ENCODE peak calls at places on chromosomes 7 and 10, in five cellular contexts. J is cardiac muscle cell, Z is upper lobe of right lung, V is mammary epithelial cell, S is breast epithelium. U is an unnamed sample.
A peak's percentile ranks its signal among the peaks of the same experiment; 100 is the strongest.

GRCh38 chr7:158587425-158588084 is at the start of gene PTPRN2:
- DNase-seq in J (peak; percentile 72), Z (peak; percentile 83), V (peak; percentile 6), S (peak; percentile 69), U (peak; percentile 66)

GRCh38 chr7:39557222-39557621 is 9.0 kb upstream of the YAE1 start:
- DNase-seq in J (no peak), Z (no peak), V (no peak), S (no peak), U (no peak)

GRCh38 chr7:71482284-71482683 is 350.3 kb downstream of the GALNT17 start:
- DNase-seq in J (no peak), Z (no peak), V (no peak), S (no peak), U (peak; percentile 58)

GRCh38 chr7:30931161-30931926 is 19.7 kb downstream of the AQP1 start:
- DNase-seq in J (peak; percentile 80), Z (peak; percentile 60), V (no peak), S (peak; percentile 45), U (peak; percentile 36)

GRCh38 chr10:129924375-129925085 is 39.5 kb downstream of the EBF3 start:
- DNase-seq in J (no peak), Z (no peak), V (no peak), S (peak; percentile 7), U (no peak)

GRCh38 chr7:84389242-84389641 is 194.7 kb upstream of the SEMA3A start:
- DNase-seq in J (no peak), Z (no peak), V (no peak), S (no peak), U (no peak)

GRCh38 chr7:78173192-78173591 is 374.6 kb downstream of the PHTF2 start:
- DNase-seq in J (no peak), Z (no peak), V (no peak), S (no peak), U (no peak)

GRCh38 chr10:80498039-80498832 is 39.5 kb upstream of the SH2D4B start:
- DNase-seq in J (no peak), Z (no peak), V (no peak), S (no peak), U (no peak)

GRCh38 chr7:54712777-54713176 is 46.2 kb downstream of the SEC61G start:
- DNase-seq in J (no peak), Z (no peak), V (no peak), S (no peak), U (no peak)

GRCh38 chr7:148962823-148963582 is 65.3 kb downstream of the PDIA4 start:
- DNase-seq in J (peak; percentile 79), Z (peak; percentile 76), V (peak; percentile 59), S (no peak), U (peak; percentile 68)

GRCh38 chr7:157019718-157020451 is 9.4 kb upstream of the MNX1 start:
- DNase-seq in J (no peak), Z (peak; percentile 40), V (no peak), S (peak; percentile 37), U (no peak)

GRCh38 chr10:113133497-113133896 is 183.4 kb downstream of the TCF7L2 start:
- DNase-seq in J (peak; percentile 64), Z (no peak), V (no peak), S (no peak), U (no peak)

GRCh38 chr7:123865517-123866117 is 20.6 kb downstream of the HYAL4 start:
- DNase-seq in J (peak; percentile 84), Z (no peak), V (peak; percentile 55), S (no peak), U (no peak)

GRCh38 chr10:69405221-69405620 is 11.5 kb downstream of the TACR2 start:
- DNase-seq in J (peak; percentile 34), Z (no peak), V (no peak), S (no peak), U (no peak)

GRCh38 chr10:50503661-50504320 is 120.0 kb downstream of the SGMS1 start:
- DNase-seq in J (no peak), Z (no peak), V (peak; percentile 97), S (no peak), U (no peak)

GRCh38 chr7:194257-194995 is 2.1 kb downstream of the FAM20C start:
- DNase-seq in J (peak; percentile 56), Z (no peak), V (no peak), S (no peak), U (no peak)

GRCh38 chr7:149794665-149795064 is 21.3 kb upstream of the ZNF467 start:
- DNase-seq in J (no peak), Z (no peak), V (no peak), S (no peak), U (no peak)

GRCh38 chr10:78740976-78741375 is 327.8 kb upstream of the ZMIZ1 start:
- DNase-seq in J (no peak), Z (no peak), V (no peak), S (no peak), U (no peak)

GRCh38 chr10:44020322-44021111 is 364.4 kb downstream of the CXCL12 start:
- DNase-seq in J (no peak), Z (no peak), V (peak; percentile 37), S (no peak), U (no peak)

GRCh38 chr10:46541017-46541661 is 15.3 kb downstream of the GPRIN2 start:
- DNase-seq in J (peak; percentile 51), Z (peak; percentile 86), V (no peak), S (peak; percentile 55), U (peak; percentile 76)

GRCh38 chr10:77286851-77287250 is 350.8 kb downstream of the KCNMA1 start:
- DNase-seq in J (no peak), Z (no peak), V (no peak), S (no peak), U (no peak)

GRCh38 chr10:68561804-68562649 is 1.9 kb downstream of the TET1 start:
- DNase-seq in J (peak; percentile 36), Z (no peak), V (no peak), S (no peak), U (no peak)

GRCh38 chr10:11824376-11824775 is 1.2 kb downstream of the PROSER2 start:
- DNase-seq in J (peak; percentile 33), Z (no peak), V (peak; percentile 23), S (no peak), U (no peak)

DNA sequence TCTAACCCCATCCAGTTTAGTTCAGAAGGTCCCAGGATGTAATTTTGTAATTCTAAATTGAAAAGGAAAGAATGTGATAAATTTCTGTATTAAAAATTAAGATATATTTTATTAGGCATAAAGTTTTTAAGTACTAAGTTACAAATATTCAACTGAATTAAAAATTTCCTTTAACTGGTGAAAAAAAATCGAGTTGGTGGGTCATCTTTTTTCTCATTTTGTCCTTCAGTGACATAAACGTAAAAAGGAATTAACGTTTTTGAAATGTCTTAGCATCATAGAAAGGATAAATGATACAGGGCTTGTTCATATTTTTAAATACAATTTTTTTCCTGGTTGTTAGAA is 88.5 kb downstream of the BTRC start:
- DNase-seq in J (no peak), Z (no peak), V (no peak), S (no peak), U (no peak)
- TF ChIP-seq CTCF in J (no peak), Z (no peak), V (no peak), S (no peak), U (no peak)

GRCh38 chr7:73354196-73354595 is 26.2 kb downstream of the FKBP6 start:
- DNase-seq in J (no peak), Z (no peak), V (no peak), S (no peak), U (no peak)

GRCh38 chr7:73352784-73353183 is 24.8 kb downstream of the FKBP6 start:
- DNase-seq in J (no peak), Z (no peak), V (no peak), S (no peak), U (no peak)

GRCh38 chr7:73350311-73351068 is 22.5 kb downstream of the FKBP6 start:
- DNase-seq in J (no peak), Z (no peak), V (no peak), S (no peak), U (no peak)

GRCh38 chr7:73353243-73353642 is 25.3 kb downstream of the FKBP6 start:
- DNase-seq in J (no peak), Z (no peak), V (no peak), S (no peak), U (no peak)

GRCh38 chr7:73351447-73352167 is 23.6 kb downstream of the FKBP6 start:
- DNase-seq in J (peak; percentile 35), Z (no peak), V (no peak), S (no peak), U (no peak)
- H3K4me1 ChIP-seq in J (peaks cover 17% of the 10 kb centered on the region), Z (no peaks in the 10 kb centered on the region), V (no peaks in the 10 kb centered on the region), S (no peaks in the 10 kb centered on the region), U (no peaks in the 10 kb centered on the region)

DNA sequence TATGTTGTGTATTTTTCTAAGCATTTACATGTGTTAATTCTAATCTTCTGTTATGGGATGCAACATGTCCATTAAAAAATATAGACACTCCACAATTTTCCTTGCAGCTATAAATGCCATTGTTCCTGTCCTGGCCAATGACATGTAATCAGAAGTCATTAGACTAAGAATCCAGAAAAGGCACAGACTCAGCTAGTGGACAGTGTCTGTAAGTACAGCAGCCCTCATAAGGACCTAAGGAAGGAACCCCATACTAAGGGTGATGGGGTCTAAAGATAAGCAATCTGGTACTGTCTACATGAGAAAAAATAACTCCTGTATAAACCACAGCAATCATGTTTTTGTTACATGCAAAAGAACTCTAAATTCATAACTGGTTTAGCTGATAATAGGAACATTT is 115.9 kb downstream of the GPR85 start:
- DNase-seq in J (no peak), Z (no peak), V (no peak), S (no peak), U (no peak)
- TF ChIP-seq CTCF in J (no peak), Z (no peak), V (peak; percentile 11), S (no peak), U (no peak)

DNA sequence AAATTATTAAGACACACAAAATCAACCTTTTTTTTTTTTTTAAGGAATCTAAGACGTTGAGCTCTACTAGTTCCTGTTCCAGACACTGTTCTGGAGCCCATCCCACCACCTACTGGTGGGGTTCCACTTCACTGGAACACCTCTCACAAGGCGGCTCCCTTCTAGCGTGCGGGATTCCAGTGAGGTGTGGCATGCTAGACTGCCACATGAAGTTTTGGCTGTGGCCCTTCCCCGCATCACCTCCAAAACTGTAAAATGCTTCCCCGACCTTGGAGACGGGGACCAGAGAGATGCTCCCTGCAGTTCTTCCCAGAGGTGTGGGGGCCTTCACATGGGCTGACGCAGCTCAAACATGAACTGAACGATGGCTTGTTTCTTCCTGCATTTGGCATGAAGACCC is 12.6 kb downstream of the FAM53B start:
- DNase-seq in J (no peak), Z (peak; percentile 21), V (no peak), S (no peak), U (no peak)
- H3K4me1 ChIP-seq in J (peaks cover 29% of the 10 kb centered on the region), Z (peaks cover 62% of the 10 kb centered on the region), V (peaks cover 35% of the 10 kb centered on the region), S (peaks cover 17% of the 10 kb centered on the region), U (peaks cover 97% of the 10 kb centered on the region)

DNA sequence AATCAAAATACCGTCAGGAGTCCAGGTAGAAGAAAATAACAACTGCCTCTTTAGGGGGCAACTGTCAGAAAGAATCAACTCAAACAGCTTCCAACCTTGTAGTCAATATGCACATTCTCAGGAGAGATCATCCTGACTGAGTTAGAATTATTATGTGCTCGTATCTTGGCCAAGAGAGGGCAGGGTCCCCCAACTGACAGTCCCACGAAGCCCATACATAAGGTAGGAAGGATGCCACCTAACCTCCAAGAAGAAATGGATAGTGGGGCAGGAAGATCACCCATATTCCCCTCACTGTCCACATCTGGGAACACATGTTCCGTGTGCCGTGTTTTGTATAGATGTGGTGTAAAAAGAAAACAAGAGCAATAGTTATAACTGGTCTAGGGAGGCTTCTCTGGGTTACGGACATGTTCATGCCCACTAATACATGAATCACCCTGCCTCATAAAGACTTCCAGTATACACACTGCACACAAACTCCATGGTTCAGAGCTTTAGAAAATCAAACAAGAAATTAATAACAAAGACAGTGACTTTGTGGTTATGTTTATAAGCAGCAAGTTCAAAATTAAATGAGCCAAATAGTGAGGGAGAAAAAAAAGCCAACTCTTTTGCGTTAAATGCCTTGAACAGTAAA is 295.6 kb downstream of the FGFR2 start:
- DNase-seq in J (no peak), Z (no peak), V (peak; percentile 72), S (no peak), U (no peak)
- TF ChIP-seq CTCF in J (no peak), Z (no peak), V (no peak), S (no peak), U (no peak)